ENCODE peak calls at places on chromosomes 5 and 9, in four cellular contexts. D is esophagus squamous epithelium, P is body of pancreas, Z is tibial nerve. O is an unnamed sample.
A peak's percentile ranks its signal among the peaks of the same experiment; 100 is the strongest.

GRCh38 chr5:153952893-153953292 is 85.8 kb downstream of the FAM114A2 start:
- DNase-seq in D (no peak), Z (no peak), P (no peak), O (no peak)

GRCh38 chr5:55160493-55161209 is 680 bp downstream of the GPX8 start:
- DNase-seq in Z (peak; percentile 69), P (peak; percentile 66), D (no peak), O (peak; percentile 92)

GRCh38 chr9:68797116-68797515 is 92.1 kb downstream of the PIP5K1B start:
- DNase-seq in Z (no peak), P (no peak), D (no peak), O (no peak)

GRCh38 chr5:10111575-10111974 is 138.1 kb downstream of the ATPSCKMT start:
- DNase-seq in P (no peak), D (no peak), Z (no peak), O (no peak)

GRCh38 chr5:16952968-16953671 is 17.0 kb upstream of the MYO10 start:
- DNase-seq in Z (no peak), D (no peak), P (no peak), O (no peak)

GRCh38 chr5:137231535-137231934 is 267.6 kb downstream of the SPOCK1 start:
- DNase-seq in Z (no peak), P (no peak), D (no peak), O (no peak)

GRCh38 chr5:10331341-10331796 is 22.1 kb upstream of the MARCHF6 start:
- DNase-seq in Z (peak; percentile 63), D (no peak), P (peak; percentile 87), O (no peak)

GRCh38 chr5:135654646-135655045 is 75.9 kb upstream of the CXCL14 start:
- DNase-seq in D (no peak), P (no peak), Z (peak; percentile 0), O (no peak)

GRCh38 chr5:62547929-62548678 is 30.5 kb upstream of the LRRC70 start:
- DNase-seq in Z (no peak), D (no peak), P (no peak), O (no peak)

GRCh38 chr5:40626834-40627233 is 52.9 kb upstream of the PTGER4 start:
- DNase-seq in P (no peak), D (no peak), Z (no peak), O (no peak)

GRCh38 chr9:16316911-16317817 is 553.3 kb downstream of the BNC2 start:
- DNase-seq in Z (no peak), D (no peak), P (no peak), O (no peak)

GRCh38 chr5:86112249-86112648 is 505.5 kb upstream of the COX7C start:
- DNase-seq in D (no peak), Z (no peak), P (no peak), O (no peak)

GRCh38 chr5:91140657-91141056 is 242.5 kb downstream of the ARRDC3 start:
- DNase-seq in D (no peak), P (no peak), Z (no peak), O (no peak)

GRCh38 chr9:136484153-136485048 is 1.6 kb upstream of the SEC16A start:
- DNase-seq in Z (no peak), P (peak; percentile 75), D (no peak), O (no peak)

GRCh38 chr9:136485049-136485647 is 2.3 kb upstream of the SEC16A start:
- DNase-seq in P (peak; percentile 89), D (peak; percentile 34), Z (peak; percentile 86), O (no peak)

GRCh38 chr9:136486131-136486530 is 3.3 kb upstream of the SEC16A start:
- DNase-seq in D (no peak), P (no peak), Z (no peak), O (no peak)

GRCh38 chr9:136486823-136487620 is 4.2 kb upstream of the SEC16A start:
- DNase-seq in Z (no peak), D (no peak), P (no peak), O (no peak)

GRCh38 chr9:136485651-136486050 is 2.8 kb upstream of the SEC16A start:
- DNase-seq in P (peak; percentile 35), D (no peak), Z (no peak), O (no peak)
- TF ChIP-seq POLR2A in P (no peak), D (no peak), Z (no peak), O (no peak)

DNA sequence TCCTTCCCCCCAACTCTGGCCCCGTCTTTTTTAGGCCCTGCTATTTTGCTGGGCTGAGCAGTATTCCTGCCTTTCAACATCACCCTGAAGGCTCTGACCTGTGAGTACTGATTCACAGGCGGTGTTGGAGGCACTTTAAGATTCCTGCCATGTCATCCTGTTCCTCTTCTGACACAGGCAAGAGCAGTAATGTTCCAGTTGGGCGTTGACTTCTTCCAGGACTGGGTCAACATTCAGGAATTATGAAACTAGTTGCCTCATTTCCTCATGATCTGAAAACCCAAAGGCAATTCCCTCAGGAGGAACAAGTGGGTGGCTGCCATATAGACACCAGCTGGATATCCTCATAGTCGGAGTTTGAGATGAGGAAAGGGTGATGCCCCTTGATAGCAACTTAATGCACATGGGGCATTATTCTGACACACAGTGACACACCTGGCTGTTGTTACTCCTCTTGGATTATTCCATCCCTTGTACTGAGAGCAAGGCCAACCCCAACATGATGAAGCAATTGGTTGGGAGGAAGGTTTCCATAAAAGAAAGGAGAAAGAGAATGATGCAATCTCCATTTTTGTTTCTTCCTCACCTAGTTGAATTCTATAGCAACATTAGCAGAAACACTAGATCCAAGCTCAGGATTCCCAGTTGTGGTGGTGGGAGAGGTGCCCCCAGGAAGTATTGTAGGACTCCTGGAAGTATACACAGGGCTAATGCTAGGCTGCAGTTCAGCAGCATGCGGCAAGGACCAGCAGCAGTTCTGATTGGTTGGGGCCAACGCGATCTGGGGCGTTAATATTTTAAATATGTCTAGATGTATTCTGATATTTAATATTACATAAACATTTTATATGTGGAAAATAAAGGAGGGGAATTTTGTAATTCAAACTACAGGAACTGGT is 19.6 kb upstream of the GLRX start:
- DNase-seq in P (no peak), D (no peak), Z (peak; percentile 77), O (peak; percentile 98)
- TF ChIP-seq POLR2A in P (no peak), D (no peak), Z (no peak), O (no peak)

GRCh38 chr5:141878771-141879759 is 855 bp upstream of the PCDH1 start:
- DNase-seq in P (peak; percentile 92), D (peak; percentile 55), Z (peak; percentile 95), O (peak; percentile 91)
- TF ChIP-seq POLR2A in P (peak; percentile 14), D (no peak), Z (no peak), O (no peak)

GRCh38 chr5:65035212-65036206 is 266.8 kb downstream of the CWC27 start:
- DNase-seq in P (peak; percentile 92), Z (peak; percentile 66), D (peak; percentile 32), O (no peak)
- TF ChIP-seq POLR2A in P (peak; percentile 77), Z (peak; percentile 40), D (no peak), O (no peak)

GRCh38 chr5:112165399-112165798 is 253.7 kb downstream of the EPB41L4A start:
- DNase-seq in P (no peak), D (no peak), Z (no peak), O (no peak)
- TF ChIP-seq POLR2A in P (no peak), D (no peak), Z (no peak), O (no peak)

DNA sequence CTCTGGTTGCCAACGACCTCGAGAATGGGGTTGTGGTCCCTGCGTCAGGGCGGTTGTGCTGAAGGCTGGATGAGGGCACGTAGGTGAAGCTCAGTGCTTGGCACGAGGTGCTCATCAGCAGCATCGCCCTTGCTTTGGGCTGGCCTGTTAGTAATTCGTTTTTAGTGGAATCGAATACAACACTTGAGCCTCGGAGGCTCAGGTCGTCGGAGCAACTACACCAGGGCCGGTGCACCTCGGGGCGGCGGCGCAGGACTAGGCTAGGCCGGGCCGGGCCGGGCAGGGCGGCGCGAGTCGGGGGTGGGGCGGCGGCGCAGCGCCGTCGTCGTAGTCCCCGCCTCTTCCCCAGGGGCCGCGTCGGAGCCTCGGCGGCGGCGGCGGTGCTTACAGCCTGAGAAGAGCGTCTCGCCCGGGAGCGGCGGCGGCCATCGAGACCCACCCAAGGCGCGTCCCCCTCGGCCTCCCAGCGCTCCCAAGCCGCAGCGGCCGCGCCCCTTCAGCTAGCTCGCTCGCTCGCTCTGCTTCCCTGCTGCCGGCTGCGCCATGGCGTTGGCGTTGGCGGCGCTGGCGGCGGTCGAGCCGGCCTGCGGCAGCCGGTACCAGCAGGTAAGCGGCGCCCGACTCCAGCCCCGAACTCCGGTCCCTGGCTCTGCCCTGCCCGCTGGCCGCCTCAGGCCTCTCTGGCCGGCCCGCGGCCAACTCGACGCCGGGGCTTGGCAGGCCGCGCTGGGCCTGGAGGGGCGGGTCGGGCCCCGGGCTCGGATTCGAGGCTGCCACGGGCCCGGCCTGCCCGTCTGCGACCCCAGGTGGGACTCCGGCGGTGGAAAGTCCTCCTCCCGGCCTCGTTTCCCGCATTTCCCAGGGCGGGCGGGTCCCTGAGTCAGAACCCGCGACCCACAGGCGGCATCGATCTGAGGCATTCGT is at the start of gene NDFIP1:
- DNase-seq in P (peak; percentile 89), Z (peak; percentile 64), D (peak; percentile 26), O (peak; percentile 88)
- TF ChIP-seq POLR2A in P (peak; percentile 85), Z (peak; percentile 94), D (no peak), O (no peak)

GRCh38 chr9:95171001-95171400 is 146.5 kb downstream of the FANCC start:
- DNase-seq in P (no peak), D (no peak), Z (no peak), O (no peak)
- TF ChIP-seq POLR2A in P (no peak), D (no peak), Z (no peak), O (no peak)

DNA sequence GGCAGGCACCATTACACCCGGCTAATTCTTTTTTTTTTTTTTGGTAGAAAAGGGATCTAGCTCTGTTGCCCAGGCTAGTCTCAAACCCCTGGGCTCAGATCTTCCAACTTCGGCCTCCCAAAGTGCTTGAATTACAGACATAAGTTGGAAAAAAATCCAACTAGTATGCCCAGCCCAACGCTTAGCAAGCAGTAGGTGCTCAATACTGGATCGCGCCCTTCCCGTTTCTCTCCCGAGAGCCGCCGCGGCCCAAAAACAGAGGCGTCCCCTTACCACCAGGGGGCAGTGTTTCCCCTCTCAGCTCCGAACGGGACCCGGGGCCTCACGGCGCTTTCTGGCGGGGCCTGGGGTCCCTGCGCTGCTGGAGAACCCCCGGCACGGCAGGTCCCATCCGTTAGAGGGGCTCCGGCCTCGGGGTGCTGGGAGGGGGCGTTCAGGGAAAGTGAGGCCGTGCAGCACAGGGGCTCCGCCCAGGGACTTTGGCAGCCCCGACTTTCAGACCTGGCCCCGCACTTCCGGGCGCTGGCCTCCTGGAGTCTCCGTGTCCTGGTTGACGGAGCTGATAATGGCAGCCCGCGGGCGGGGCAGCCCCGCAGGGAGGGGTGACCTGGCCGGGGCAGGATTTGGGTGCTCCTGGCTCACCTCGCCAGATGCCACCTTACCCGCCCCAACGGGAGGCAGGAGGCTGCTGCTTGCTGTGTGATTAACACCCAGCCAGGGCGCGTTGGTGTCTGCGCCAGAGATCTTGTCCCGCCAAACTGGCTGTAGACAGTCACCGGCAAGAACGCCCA is 15.2 kb downstream of the PTGES start:
- DNase-seq in D (peak; percentile 22), P (peak; percentile 88), Z (peak; percentile 91), O (no peak)
- TF ChIP-seq POLR2A in D (no peak), P (peak; percentile 61), Z (no peak), O (peak; percentile 1)

GRCh38 chr5:132275367-132276220 is 18.1 kb downstream of the PDLIM4 start:
- DNase-seq in P (no peak), D (no peak), Z (no peak), O (no peak)
- TF ChIP-seq POLR2A in P (no peak), D (no peak), Z (no peak), O (no peak)

O was measured in vagina.